ENCODE peak calls at places on chromosome 2, in four cellular contexts. U is D721Med, R is WTC11, B is astrocyte of the cerebellum. I is an unnamed sample.

GRCh38 chr2:12106440-12107080 is 360.1 kb downstream of the LPIN1 start:
- DNase-seq in R (no peak), U (no peak), B (peak; percentile 80), I (peak; percentile 71)

GRCh38 chr2:31137211-31138036 is 816 bp downstream of the GALNT14 start:
- DNase-seq in B (no peak), R (peak; percentile 20), U (peak; percentile 43), I (no peak)

GRCh38 chr2:105769504-105769903 is 24.8 kb downstream of the NCK2 start:
- DNase-seq in B (no peak), U (no peak), R (peak; percentile 36), I (peak; percentile 43)

GRCh38 chr2:78261454-78261853 is 739.3 kb upstream of the LRRTM4 start:
- DNase-seq in B (no peak), U (no peak), R (peak; percentile 12), I (no peak)

GRCh38 chr2:192585418-192585817 is 390.7 kb upstream of the TMEFF2 start:
- DNase-seq in R (no peak), B (no peak), U (no peak), I (no peak)

GRCh38 chr2:231604101-231604684 is 11.5 kb downstream of the TEX44 start:
- DNase-seq in R (peak; percentile 66), U (peak; percentile 65), B (no peak), I (no peak)

GRCh38 chr2:207184348-207184747 is 18.6 kb upstream of the KLF7 start:
- DNase-seq in B (no peak), R (no peak), U (no peak), I (no peak)

GRCh38 chr2:206521115-206521514 is 77.8 kb downstream of the ADAM23 start:
- DNase-seq in U (no peak), R (no peak), B (no peak), I (no peak)

GRCh38 chr2:209936106-209936663 is 66.3 kb upstream of the RPE start:
- DNase-seq in B (no peak), R (no peak), U (no peak), I (no peak)

GRCh38 chr2:70084973-70085710 is 2.1 kb upstream of the PCBP1 start:
- DNase-seq in B (no peak), R (peak; percentile 85), U (no peak), I (peak; percentile 75)

GRCh38 chr2:198471291-198471690 is 666.9 kb downstream of the PLCL1 start:
- DNase-seq in B (no peak), U (no peak), R (no peak), I (no peak)

GRCh38 chr2:130915595-130916437 is 79.1 kb downstream of the ARHGEF4 start:
- DNase-seq in U (no peak), R (no peak), B (no peak), I (no peak)

GRCh38 chr2:191870744-191871143 is 23.9 kb upstream of the CAVIN2 start:
- DNase-seq in B (no peak), U (no peak), R (peak; percentile 14), I (no peak)

GRCh38 chr2:197894751-197895274 is 90.4 kb downstream of the PLCL1 start:
- DNase-seq in U (no peak), B (no peak), R (no peak), I (no peak)

GRCh38 chr2:62375051-62375450 is 130.9 kb downstream of the TMEM17 start:
- DNase-seq in U (no peak), R (no peak), B (no peak), I (no peak)

GRCh38 chr2:176133366-176133765 is 3.9 kb downstream of the HOXD8 start:
- DNase-seq in B (no peak), R (no peak), U (no peak), I (no peak)

GRCh38 chr2:203804070-203804469 is 63.5 kb upstream of the CTLA4 start:
- DNase-seq in R (no peak), B (peak; percentile 99), U (no peak), I (peak; percentile 72)

GRCh38 chr2:27320958-27321543 is 1.8 kb downstream of the MPV17 start:
- DNase-seq in B (peak; percentile 98), U (peak; percentile 45), R (peak; percentile 37), I (no peak)

GRCh38 chr2:66508358-66509071 is 73.6 kb downstream of the MEIS1 start:
- DNase-seq in R (no peak), U (no peak), B (peak; percentile 60), I (no peak)

GRCh38 chr2:26123426-26123825 is 49.5 kb upstream of the GAREM2 start:
- DNase-seq in B (no peak), R (no peak), U (no peak), I (no peak)

GRCh38 chr2:27792759-27793158 is 21.2 kb downstream of the MRPL33 start:
- DNase-seq in R (no peak), U (no peak), B (no peak), I (no peak)

GRCh38 chr2:197307236-197307932 is 3.2 kb downstream of the ANKRD44 start:
- DNase-seq in R (no peak), U (no peak), B (no peak), I (no peak)

GRCh38 chr2:85534875-85535274 is 4.1 kb upstream of the MAT2A start:
- DNase-seq in R (no peak), B (no peak), U (no peak), I (no peak)

GRCh38 chr2:145006957-145007672 is 487.2 kb upstream of the ZEB2 start:
- DNase-seq in B (peak; percentile 83), R (no peak), U (no peak), I (no peak)

GRCh38 chr2:205776720-205777119 is 94.4 kb downstream of the NRP2 start:
- DNase-seq in R (no peak), B (no peak), U (no peak), I (no peak)

GRCh38 chr2:229443869-229444268 is 172.8 kb upstream of the PID1 start:
- DNase-seq in R (no peak), B (no peak), U (no peak), I (no peak)

GRCh38 chr2:240429341-240429871 is 6.1 kb upstream of the GPC1 start:
- DNase-seq in R (no peak), B (no peak), U (no peak), I (no peak)

GRCh38 chr2:230877737-230878598 is 13.2 kb downstream of the ITM2C start:
- DNase-seq in R (peak; percentile 6), B (no peak), U (no peak), I (peak; percentile 88)

GRCh38 chr2:215717627-215718412 is 282.0 kb upstream of the FN1 start:
- DNase-seq in B (no peak), U (no peak), R (no peak), I (no peak)

GRCh38 chr2:223918671-223919134 is 26.4 kb downstream of the WDFY1 start:
- DNase-seq in U (no peak), B (no peak), R (no peak), I (no peak)

DNA sequence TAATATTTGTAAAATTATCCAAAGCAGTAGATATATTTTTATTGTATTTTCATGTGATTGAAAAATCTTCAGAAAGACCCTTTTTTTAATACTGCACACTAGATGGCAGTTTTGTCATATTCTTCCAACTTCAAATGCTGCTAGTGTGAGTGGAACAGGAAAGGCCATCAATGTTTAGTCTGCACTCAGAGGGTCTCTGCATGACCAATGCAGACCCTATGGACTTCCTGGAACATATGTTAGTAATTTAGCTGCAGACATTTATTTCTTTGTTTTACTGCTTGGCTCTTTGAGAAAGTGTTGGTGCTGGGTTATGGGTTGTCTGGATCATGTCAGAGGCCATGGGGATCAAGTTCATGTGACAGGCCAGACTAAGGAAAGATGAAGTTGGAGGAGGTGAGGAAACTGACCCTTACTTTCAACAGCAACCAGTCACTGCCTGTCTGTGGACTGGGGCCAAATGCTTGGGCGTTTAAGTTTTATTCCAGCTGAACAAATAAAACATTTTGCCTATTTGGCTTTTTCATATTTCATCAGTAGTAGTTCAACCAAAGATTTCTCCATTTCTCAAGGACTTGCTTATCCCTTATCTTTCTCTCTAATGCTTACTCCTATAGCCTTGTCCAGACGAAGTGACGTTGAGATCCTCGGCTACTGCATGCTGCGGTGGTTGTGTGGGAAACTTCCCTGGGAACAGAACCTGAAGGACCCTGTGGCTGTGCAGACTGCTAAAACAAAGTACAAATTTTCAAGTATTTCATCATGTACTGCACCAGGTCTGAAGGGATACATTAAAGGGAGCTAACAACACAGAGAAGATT is 84.8 kb downstream of the VRK2 start:
- DNase-seq in U (no peak), B (no peak), R (no peak), I (no peak)
- TF ChIP-seq CTCF in U (peak; percentile 48), B (peak; percentile 31), R (no peak), I (no peak)

DNA sequence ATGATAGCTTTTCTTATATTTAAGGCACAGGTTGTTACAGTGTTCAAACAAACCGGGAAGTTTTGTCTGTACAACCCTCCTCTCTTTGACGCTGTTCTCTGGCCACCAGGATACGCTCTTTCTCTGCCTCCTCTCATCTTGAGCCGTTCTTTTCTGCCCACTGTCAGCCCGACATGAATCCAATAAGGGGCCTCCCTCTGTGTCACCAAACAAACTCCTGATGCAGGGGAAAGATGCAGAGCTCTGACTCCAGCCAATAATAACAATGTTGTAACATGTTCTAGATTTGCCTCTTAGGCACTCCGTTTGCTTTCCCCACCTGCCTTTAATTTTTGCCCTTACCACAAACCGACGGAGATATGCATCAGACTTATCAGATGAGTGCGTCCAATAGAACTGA is 449.3 kb downstream of the SLC4A3 start:
- DNase-seq in R (no peak), B (peak; percentile 36), U (no peak), I (no peak)
- TF ChIP-seq CTCF in R (no peak), B (peak; percentile 55), U (no peak), I (no peak)

DNA sequence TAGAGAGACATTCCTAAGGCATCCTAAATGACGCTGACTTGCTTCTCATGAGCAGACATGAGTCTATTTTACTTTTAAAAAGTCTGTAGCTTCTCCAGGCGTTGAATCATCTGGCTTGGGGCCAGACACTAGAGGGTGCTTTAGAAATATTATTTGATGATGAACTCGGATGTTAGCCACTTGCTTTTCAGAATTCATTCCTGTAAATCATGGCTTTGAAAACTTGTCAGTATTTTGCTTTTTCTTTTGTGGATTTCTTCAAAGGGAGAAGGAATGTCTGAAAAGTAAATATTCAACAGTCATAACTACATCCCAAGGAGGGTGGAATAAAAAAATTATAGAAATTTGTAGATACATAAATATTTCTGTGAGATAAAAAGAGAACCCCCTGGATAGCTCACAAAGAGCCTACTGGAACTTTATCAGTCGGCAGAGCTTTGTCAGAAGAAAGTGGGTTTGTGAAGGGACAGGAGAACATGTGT is 370.8 kb downstream of the OSR1 start:
- DNase-seq in U (no peak), B (peak; percentile 95), R (no peak), I (no peak)
- TF ChIP-seq CTCF in U (peak; percentile 30), B (peak; percentile 30), R (no peak), I (no peak)

GRCh38 chr2:164747140-164747539 is 94.5 kb downstream of the COBLL1 start:
- DNase-seq in B (no peak), R (no peak), U (no peak), I (no peak)

GRCh38 chr2:164739966-164740365 is 101.7 kb downstream of the COBLL1 start:
- DNase-seq in U (no peak), B (no peak), R (no peak), I (no peak)

GRCh38 chr2:164745012-164745797 is 96.4 kb downstream of the COBLL1 start:
- DNase-seq in B (no peak), U (no peak), R (no peak), I (no peak)

GRCh38 chr2:164746713-164747112 is 94.9 kb downstream of the COBLL1 start:
- DNase-seq in R (no peak), B (no peak), U (no peak), I (no peak)

DNA sequence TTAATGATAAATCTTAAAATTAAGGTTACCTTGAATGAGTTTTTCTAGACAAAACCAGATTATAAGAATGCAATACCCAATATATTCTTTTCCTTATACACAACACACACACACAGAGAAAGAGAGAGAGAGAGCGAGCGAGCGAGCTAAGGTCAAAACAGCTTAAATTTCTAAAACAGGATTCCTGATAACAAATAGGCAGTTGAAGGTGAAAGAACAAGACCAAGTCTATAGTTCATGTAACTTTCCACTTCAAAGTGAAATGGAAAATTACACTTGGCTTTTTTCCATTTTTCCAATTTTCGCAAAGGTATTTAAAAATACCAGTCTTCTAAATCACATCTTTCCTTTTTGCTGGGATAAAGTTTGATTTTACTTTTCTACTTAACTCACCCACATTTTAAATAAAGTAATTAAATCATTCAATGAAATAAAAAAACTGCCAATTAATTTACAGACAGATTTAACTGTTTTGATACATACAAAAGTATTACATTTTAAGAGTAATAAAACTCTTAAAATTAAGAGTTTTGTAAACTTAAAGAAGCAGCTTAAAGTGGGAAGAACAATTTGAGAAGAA is 98.8 kb downstream of the COBLL1 start:
- DNase-seq in R (no peak), U (no peak), B (no peak), I (no peak)
- TF ChIP-seq CTCF in R (no peak), U (no peak), B (no peak), I (no peak)

I was measured in activated CD8-positive, alpha-beta T cell treated with anti-CD3 and anti-CD28 coated beads for 36 hours.